ENCODE peak calls at places on chromosomes 5 and 9, in six cellular contexts. I is stomach, H is GM12891, Q is GM23338, B is GM12892, W is endothelial cell of umbilical vein. M is an unnamed sample.

GRCh38 chr5:38305148-38305547 is 46.8 kb downstream of the EGFLAM start:
- DNase-seq in I (no peak), H (no peak), Q (no peak), B (no peak), W (no peak), M (no peak)

GRCh38 chr9:120642129-120642528 is 62.2 kb upstream of the CDK5RAP2 start:
- DNase-seq in I (no peak), H (no peak), Q (no peak), B (no peak), W (no peak), M (no peak)

GRCh38 chr9:80797427-80797825 is 891.9 kb downstream of the TLE1 start:
- DNase-seq in I (no peak), H (no peak), Q (no peak), B (no peak), W (no peak), M (no peak)

GRCh38 chr5:31731710-31732301 is 92.9 kb downstream of the PDZD2 start:
- DNase-seq in I (no peak), H (no peak), Q (no peak), B (no peak), W (no peak), M (no peak)

GRCh38 chr9:26833792-26834191 is 58.8 kb downstream of the CAAP1 start:
- DNase-seq in I (no peak), H (no peak), Q (peak), B (no peak), W (peak), M (no peak)

GRCh38 chr9:7130421-7130820 is 372.6 kb downstream of the KDM4C start:
- DNase-seq in I (no peak), H (no peak), Q (no peak), B (no peak), W (peak), M (no peak)

GRCh38 chr9:105242557-105242956 is 1.9 kb upstream of the SLC44A1 start:
- DNase-seq in I (no peak), H (no peak), Q (no peak), B (no peak), W (no peak), M (no peak)

GRCh38 chr5:53642006-53642405 is 81.6 kb downstream of the NDUFS4 start:
- DNase-seq in I (no peak), H (no peak), Q (no peak), B (no peak), W (peak), M (no peak)

GRCh38 chr9:5532790-5533189 is 22.5 kb downstream of the PDCD1LG2 start:
- DNase-seq in I (no peak), H (no peak), Q (no peak), B (no peak), W (no peak), M (no peak)

GRCh38 chr9:136023401-136024225 is 62.4 kb upstream of the UBAC1 start:
- DNase-seq in I (no peak), H (no peak), Q (no peak), B (no peak), W (peak), M (no peak)

GRCh38 chr9:73023025-73023541 is 70.2 kb upstream of the ALDH1A1 start:
- DNase-seq in I (peak), H (peak), Q (peak), B (no peak), W (peak), M (peak)

GRCh38 chr9:134502261-134503211 is 139.1 kb upstream of the COL5A1 start:
- DNase-seq in I (peak), H (no peak), Q (no peak), B (no peak), W (peak), M (no peak)

GRCh38 chr9:136095495-136096058 is 488 bp upstream of the NACC2 start:
- DNase-seq in I (peak), H (no peak), Q (no peak), B (no peak), W (peak), M (no peak)

GRCh38 chr5:1011226-1011631 is 2.6 kb downstream of the NKD2 start:
- DNase-seq in I (peak), H (peak), Q (peak), B (peak), W (no peak), M (no peak)

GRCh38 chr5:82620957-82621600 is 342.9 kb upstream of the RPS23 start:
- DNase-seq in I (no peak), H (no peak), Q (no peak), B (no peak), W (no peak), M (no peak)

GRCh38 chr9:87193925-87194380 is 246.6 kb upstream of the GAS1 start:
- DNase-seq in I (no peak), H (no peak), Q (peak), B (no peak), W (no peak), M (no peak)

GRCh38 chr5:147617191-147617606 is 107.3 kb upstream of the DPYSL3 start:
- DNase-seq in I (no peak), H (no peak), Q (no peak), B (no peak), W (no peak), M (no peak)

GRCh38 chr5:24905123-24905522 is 260.3 kb upstream of the CDH10 start:
- DNase-seq in I (no peak), H (no peak), Q (no peak), B (no peak), W (no peak), M (no peak)

GRCh38 chr9:106717686-106718085 is 145.3 kb upstream of the ZNF462 start:
- DNase-seq in I (no peak), H (no peak), Q (peak), B (no peak), W (peak), M (no peak)

GRCh38 chr9:113949206-113950078 is 73.3 kb downstream of the ZNF618 start:
- DNase-seq in I (no peak), H (no peak), Q (no peak), B (no peak), W (no peak), M (no peak)

GRCh38 chr9:35489313-35490154 is at the start of gene RUSC2:
- DNase-seq in I (peak), H (peak), Q (peak), B (peak), W (peak), M (peak)

GRCh38 chr5:39755986-39756385 is 331.2 kb upstream of the DAB2 start:
- DNase-seq in I (no peak), H (no peak), Q (peak), B (no peak), W (peak), M (peak)

GRCh38 chr9:97512966-97513560 is 11.6 kb downstream of the TMOD1 start:
- DNase-seq in I (no peak), H (no peak), Q (no peak), B (no peak), W (no peak), M (no peak)

GRCh38 chr9:20358201-20358600 is 264.1 kb downstream of the MLLT3 start:
- DNase-seq in I (no peak), H (no peak), Q (no peak), B (no peak), W (no peak), M (no peak)

GRCh38 chr5:1214163-1214935 is 10.8 kb upstream of the SLC6A18 start:
- DNase-seq in I (no peak), H (no peak), Q (no peak), B (no peak), W (no peak), M (no peak)

GRCh38 chr5:172565455-172565854 is 75.6 kb upstream of the NEURL1B start:
- DNase-seq in I (no peak), H (no peak), Q (no peak), B (no peak), W (no peak), M (no peak)

GRCh38 chr9:3239240-3239639 is 286.6 kb downstream of the RFX3 start:
- DNase-seq in I (no peak), H (no peak), Q (no peak), B (no peak), W (no peak), M (no peak)

GRCh38 chr9:91773166-91773565 is 176.9 kb downstream of the ROR2 start:
- DNase-seq in I (no peak), H (no peak), Q (no peak), B (no peak), W (no peak), M (no peak)

GRCh38 chr5:181069767-181070491 is 29.9 kb downstream of the BTNL9 start:
- DNase-seq in I (no peak), H (no peak), Q (peak), B (no peak), W (no peak), M (no peak)

GRCh38 chr9:7461791-7462190 is 337.8 kb downstream of the DMAC1 start:
- DNase-seq in I (no peak), H (no peak), Q (no peak), B (no peak), W (no peak), M (no peak)

GRCh38 chr9:15746905-15747304 is 194.1 kb downstream of the CCDC171 start:
- DNase-seq in I (no peak), H (no peak), Q (peak), B (no peak), W (no peak), M (no peak)

GRCh38 chr9:4933177-4933576 is 51.9 kb upstream of the JAK2 start:
- DNase-seq in I (no peak), H (no peak), Q (no peak), B (no peak), W (no peak), M (no peak)

GRCh38 chr9:92639791-92640271 is 30.1 kb downstream of the IPPK start:
- DNase-seq in I (peak), H (no peak), Q (no peak), B (no peak), W (no peak), M (no peak)

GRCh38 chr9:70045452-70045851 is 1.8 kb downstream of the MAMDC2 start:
- DNase-seq in I (no peak), H (no peak), Q (no peak), B (no peak), W (no peak), M (no peak)

GRCh38 chr9:70052768-70053167 is 9.1 kb downstream of the MAMDC2 start:
- DNase-seq in I (no peak), H (no peak), Q (no peak), B (no peak), W (no peak), M (no peak)

GRCh38 chr9:70049672-70050271 is 6.1 kb downstream of the MAMDC2 start:
- DNase-seq in I (peak), H (no peak), Q (no peak), B (no peak), W (no peak), M (no peak)

GRCh38 chr9:70046274-70047070 is 2.8 kb downstream of the MAMDC2 start:
- DNase-seq in I (no peak), H (no peak), Q (no peak), B (no peak), W (peak), M (no peak)

DNA sequence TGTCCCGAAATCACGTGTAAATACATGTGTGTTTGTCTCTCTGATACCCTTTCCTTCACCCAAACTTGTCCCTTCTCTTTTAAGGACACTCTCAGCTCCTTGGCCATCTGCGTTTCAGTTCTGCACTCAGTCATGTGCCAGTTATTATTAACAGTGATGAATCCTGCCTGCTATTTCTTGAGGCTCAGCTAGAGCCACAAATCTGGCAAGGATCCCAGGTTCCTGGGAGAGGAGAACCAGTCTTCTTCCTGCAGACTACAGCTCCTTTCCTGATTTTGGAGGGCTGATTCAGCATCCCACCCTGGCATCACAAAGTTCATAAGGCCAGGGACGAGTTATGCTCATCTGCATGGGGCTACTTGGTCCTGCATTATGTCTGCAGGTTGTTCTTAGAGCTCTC is 5.6 kb downstream of the MAMDC2 start:
- DNase-seq in I (peak), H (no peak), Q (no peak), B (no peak), W (no peak), M (no peak)
- TF ChIP-seq POLR2AphosphoS5 in I (no peak), H (no peak), Q (no peak), B (no peak), W (no peak), M (no peak)

GRCh38 chr9:90044710-90045151 is 439.9 kb downstream of the GADD45G start:
- DNase-seq in I (no peak), H (no peak), Q (no peak), B (no peak), W (peak), M (peak)
- TF ChIP-seq POLR2AphosphoS5 in I (no peak), H (no peak), Q (no peak), B (no peak), W (no peak), M (no peak)

GRCh38 chr9:88605500-88606172 is 70.7 kb downstream of the NXNL2 start:
- DNase-seq in I (no peak), H (no peak), Q (no peak), B (no peak), W (no peak), M (no peak)

GRCh38 chr9:88604836-88605499 is 70.0 kb downstream of the NXNL2 start:
- DNase-seq in I (no peak), H (no peak), Q (no peak), B (no peak), W (no peak), M (no peak)
- TF ChIP-seq POLR2AphosphoS5 in I (peak), H (no peak), Q (no peak), B (no peak), W (no peak), M (no peak)

GRCh38 chr5:62000646-62001045 is 305.4 kb upstream of the KIF2A start:
- DNase-seq in I (no peak), H (no peak), Q (no peak), B (no peak), W (no peak), M (no peak)
- TF ChIP-seq POLR2AphosphoS5 in I (no peak), H (no peak), Q (no peak), B (no peak), W (no peak), M (no peak)

DNA sequence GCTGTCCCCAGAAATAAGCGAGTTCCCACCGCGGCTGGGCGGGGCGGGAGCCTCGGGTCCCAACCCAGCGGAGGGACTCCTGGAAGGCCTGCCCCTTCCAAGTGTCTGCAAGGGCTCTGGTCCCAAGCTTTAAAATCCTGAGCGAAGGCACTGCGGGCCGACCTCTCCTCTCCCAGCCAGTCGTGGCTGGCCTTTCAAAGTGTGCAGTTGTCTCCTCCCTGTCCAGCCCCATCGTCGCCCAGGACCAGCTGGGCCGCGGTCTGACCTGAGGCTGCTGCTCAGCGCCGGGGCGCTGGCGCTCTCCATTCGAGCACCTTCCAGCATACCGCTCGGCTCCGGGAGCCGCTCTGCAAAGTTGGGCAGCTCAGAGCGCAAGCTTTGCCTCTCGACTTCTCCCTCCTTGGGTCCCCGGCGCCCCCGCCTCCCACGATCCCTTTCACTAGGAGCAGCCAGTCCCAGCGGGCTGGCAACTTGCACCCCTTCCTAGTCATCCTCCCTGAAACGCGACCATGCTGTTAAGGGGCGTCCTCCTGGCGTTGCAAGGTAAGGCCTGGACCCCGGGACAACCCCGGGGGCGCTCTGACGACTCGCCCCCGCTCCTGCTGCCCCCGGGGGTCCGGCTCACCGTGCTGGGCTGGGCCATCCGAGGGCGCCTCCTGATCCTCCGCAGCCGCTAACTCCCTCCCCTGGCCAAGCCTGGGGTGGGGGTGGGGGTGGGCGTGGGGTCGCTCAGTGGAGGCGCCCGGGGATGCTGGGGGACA is at the start of gene MAMDC2:
- DNase-seq in I (peak), H (no peak), Q (peak), B (no peak), W (peak), M (no peak)
- TF ChIP-seq POLR2AphosphoS5 in I (no peak), H (no peak), Q (peak), B (no peak), W (no peak), M (no peak)